ENCODE peak calls at places on chromosomes 5 and 9, in four cellular contexts. One of them, this sample, is unnamed. For H3K4me1 and H3K36me3, the result is how much of the 10 kb centered on the place peaks cover.

GRCh38 chr5:96115467-96115812 is 153.8 kb upstream of the ELL2 start:
- DNase-seq in ascending aorta: no peak
- DNase-seq in sigmoid colon: no peak
- DNase-seq in cardiac muscle cell: no peak
- DNase-seq in this sample: no peak

GRCh38 chr5:23991406-23991805 is 484.0 kb downstream of the PRDM9 start:
- DNase-seq in cardiac muscle cell: no peak
- DNase-seq in sigmoid colon: no peak
- DNase-seq in ascending aorta: no peak
- DNase-seq in this sample: no peak

GRCh38 chr5:149406203-149406978 is 27.3 kb upstream of the IL17B start:
- DNase-seq in sigmoid colon: peak
- DNase-seq in cardiac muscle cell: no peak
- DNase-seq in ascending aorta: peak
- DNase-seq in this sample: no peak

GRCh38 chr9:36925033-36925432 is 109.0 kb downstream of the PAX5 start:
- DNase-seq in cardiac muscle cell: no peak
- DNase-seq in sigmoid colon: peak
- DNase-seq in ascending aorta: no peak
- DNase-seq in this sample: no peak

GRCh38 chr5:72387985-72388384 is 67.8 kb downstream of the PTCD2 start:
- DNase-seq in ascending aorta: no peak
- DNase-seq in sigmoid colon: no peak
- DNase-seq in cardiac muscle cell: no peak
- DNase-seq in this sample: peak

GRCh38 chr5:142115937-142116614 is 7.5 kb downstream of the NDFIP1 start:
- DNase-seq in sigmoid colon: no peak
- DNase-seq in cardiac muscle cell: no peak
- DNase-seq in ascending aorta: no peak
- DNase-seq in this sample: no peak

GRCh38 chr9:7358876-7359275 is 440.7 kb downstream of the DMAC1 start:
- DNase-seq in cardiac muscle cell: peak
- DNase-seq in ascending aorta: no peak
- DNase-seq in sigmoid colon: no peak
- DNase-seq in this sample: no peak

GRCh38 chr5:135738564-135738875 is 95.9 kb upstream of the SLC25A48 start:
- DNase-seq in ascending aorta: no peak
- DNase-seq in sigmoid colon: no peak
- DNase-seq in cardiac muscle cell: no peak
- DNase-seq in this sample: no peak

GRCh38 chr5:106488407-106488806 is 1182.3 kb downstream of the EFNA5 start:
- DNase-seq in ascending aorta: no peak
- DNase-seq in cardiac muscle cell: no peak
- DNase-seq in sigmoid colon: no peak
- DNase-seq in this sample: no peak

GRCh38 chr5:38776494-38776893 is 69.3 kb upstream of the OSMR start:
- DNase-seq in sigmoid colon: no peak
- DNase-seq in ascending aorta: no peak
- DNase-seq in cardiac muscle cell: no peak
- DNase-seq in this sample: no peak

GRCh38 chr9:21110708-21111576 is 30.7 kb downstream of the IFNW1 start:
- DNase-seq in ascending aorta: no peak
- DNase-seq in sigmoid colon: no peak
- DNase-seq in cardiac muscle cell: peak
- DNase-seq in this sample: peak

GRCh38 chr9:91886433-91887031 is 63.5 kb downstream of the ROR2 start:
- DNase-seq in sigmoid colon: no peak
- DNase-seq in cardiac muscle cell: no peak
- DNase-seq in ascending aorta: no peak
- DNase-seq in this sample: no peak

GRCh38 chr9:4486176-4486575 is 4.1 kb upstream of the SLC1A1 start:
- DNase-seq in sigmoid colon: no peak
- DNase-seq in cardiac muscle cell: no peak
- DNase-seq in ascending aorta: no peak
- DNase-seq in this sample: no peak

GRCh38 chr9:21696411-21696865 is 106.0 kb upstream of the MTAP start:
- DNase-seq in ascending aorta: no peak
- DNase-seq in cardiac muscle cell: no peak
- DNase-seq in sigmoid colon: no peak
- DNase-seq in this sample: no peak

GRCh38 chr9:137647096-137647709 is 28.4 kb downstream of the EHMT1 start:
- DNase-seq in ascending aorta: no peak
- DNase-seq in sigmoid colon: no peak
- DNase-seq in cardiac muscle cell: no peak
- DNase-seq in this sample: no peak

GRCh38 chr9:96554326-96554725 is 65.3 kb downstream of the CDC14B start:
- DNase-seq in ascending aorta: no peak
- DNase-seq in sigmoid colon: no peak
- DNase-seq in cardiac muscle cell: no peak
- DNase-seq in this sample: no peak

GRCh38 chr9:89225587-89225986 is 47.0 kb upstream of the SHC3 start:
- DNase-seq in sigmoid colon: no peak
- DNase-seq in ascending aorta: no peak
- DNase-seq in cardiac muscle cell: no peak
- DNase-seq in this sample: no peak

GRCh38 chr5:177232761-177233160 is 70.8 kb downstream of the RAB24 start:
- DNase-seq in cardiac muscle cell: no peak
- DNase-seq in ascending aorta: no peak
- DNase-seq in sigmoid colon: no peak
- DNase-seq in this sample: no peak

GRCh38 chr9:105405514-105406131 is 42.2 kb upstream of the FSD1L start:
- DNase-seq in cardiac muscle cell: no peak
- DNase-seq in sigmoid colon: no peak
- DNase-seq in ascending aorta: no peak
- DNase-seq in this sample: peak

GRCh38 chr5:17216176-17216973 is 1.1 kb upstream of the BASP1 start:
- DNase-seq in ascending aorta: peak
- DNase-seq in sigmoid colon: peak
- DNase-seq in cardiac muscle cell: peak
- DNase-seq in this sample: peak

GRCh38 chr9:84170521-84171141 is 169.9 kb downstream of the SLC28A3 start:
- DNase-seq in cardiac muscle cell: no peak
- DNase-seq in ascending aorta: peak
- DNase-seq in sigmoid colon: peak
- DNase-seq in this sample: peak

GRCh38 chr9:114216081-114216480 is 60.7 kb downstream of the COL27A1 start:
- DNase-seq in cardiac muscle cell: peak
- DNase-seq in ascending aorta: peak
- DNase-seq in sigmoid colon: no peak
- DNase-seq in this sample: peak

GRCh38 chr9:127566351-127567001 is 45.6 kb upstream of the STXBP1 start:
- DNase-seq in sigmoid colon: no peak
- DNase-seq in ascending aorta: no peak
- DNase-seq in cardiac muscle cell: no peak
- DNase-seq in this sample: no peak

GRCh38 chr5:78961743-78962142 is 23.4 kb downstream of the ARSB start:
- DNase-seq in sigmoid colon: no peak
- DNase-seq in ascending aorta: no peak
- DNase-seq in cardiac muscle cell: no peak
- DNase-seq in this sample: no peak

GRCh38 chr5:44884036-44884435 is 75.3 kb downstream of the MRPS30 start:
- DNase-seq in sigmoid colon: no peak
- DNase-seq in cardiac muscle cell: no peak
- DNase-seq in ascending aorta: no peak
- DNase-seq in this sample: no peak

GRCh38 chr5:141363952-141364660 is at the start of gene PCDHGA5:
- DNase-seq in ascending aorta: no peak
- DNase-seq in cardiac muscle cell: no peak
- DNase-seq in sigmoid colon: no peak
- DNase-seq in this sample: no peak

GRCh38 chr5:79829260-79829659 is 139.6 kb downstream of the CMYA5 start:
- DNase-seq in ascending aorta: no peak
- DNase-seq in cardiac muscle cell: peak
- DNase-seq in sigmoid colon: no peak
- DNase-seq in this sample: no peak

GRCh38 chr9:4793412-4794005 is 765 bp downstream of the RCL1 start:
- DNase-seq in cardiac muscle cell: no peak
- DNase-seq in sigmoid colon: no peak
- DNase-seq in ascending aorta: no peak
- DNase-seq in this sample: no peak

GRCh38 chr5:178385472-178385853 is 152.9 kb upstream of the PHYKPL start:
- DNase-seq in cardiac muscle cell: no peak
- DNase-seq in sigmoid colon: peak
- DNase-seq in ascending aorta: peak
- DNase-seq in this sample: no peak

GRCh38 chr5:41841325-41841724 is 28.9 kb downstream of the OXCT1 start:
- DNase-seq in sigmoid colon: no peak
- DNase-seq in cardiac muscle cell: peak
- DNase-seq in ascending aorta: no peak
- DNase-seq in this sample: no peak
- H3K4me3 ChIP-seq in sigmoid colon: no peak
- H3K4me3 ChIP-seq in cardiac muscle cell: no peak
- H3K4me3 ChIP-seq in ascending aorta: no peak
- H3K4me3 ChIP-seq in this sample: no peak

DNA sequence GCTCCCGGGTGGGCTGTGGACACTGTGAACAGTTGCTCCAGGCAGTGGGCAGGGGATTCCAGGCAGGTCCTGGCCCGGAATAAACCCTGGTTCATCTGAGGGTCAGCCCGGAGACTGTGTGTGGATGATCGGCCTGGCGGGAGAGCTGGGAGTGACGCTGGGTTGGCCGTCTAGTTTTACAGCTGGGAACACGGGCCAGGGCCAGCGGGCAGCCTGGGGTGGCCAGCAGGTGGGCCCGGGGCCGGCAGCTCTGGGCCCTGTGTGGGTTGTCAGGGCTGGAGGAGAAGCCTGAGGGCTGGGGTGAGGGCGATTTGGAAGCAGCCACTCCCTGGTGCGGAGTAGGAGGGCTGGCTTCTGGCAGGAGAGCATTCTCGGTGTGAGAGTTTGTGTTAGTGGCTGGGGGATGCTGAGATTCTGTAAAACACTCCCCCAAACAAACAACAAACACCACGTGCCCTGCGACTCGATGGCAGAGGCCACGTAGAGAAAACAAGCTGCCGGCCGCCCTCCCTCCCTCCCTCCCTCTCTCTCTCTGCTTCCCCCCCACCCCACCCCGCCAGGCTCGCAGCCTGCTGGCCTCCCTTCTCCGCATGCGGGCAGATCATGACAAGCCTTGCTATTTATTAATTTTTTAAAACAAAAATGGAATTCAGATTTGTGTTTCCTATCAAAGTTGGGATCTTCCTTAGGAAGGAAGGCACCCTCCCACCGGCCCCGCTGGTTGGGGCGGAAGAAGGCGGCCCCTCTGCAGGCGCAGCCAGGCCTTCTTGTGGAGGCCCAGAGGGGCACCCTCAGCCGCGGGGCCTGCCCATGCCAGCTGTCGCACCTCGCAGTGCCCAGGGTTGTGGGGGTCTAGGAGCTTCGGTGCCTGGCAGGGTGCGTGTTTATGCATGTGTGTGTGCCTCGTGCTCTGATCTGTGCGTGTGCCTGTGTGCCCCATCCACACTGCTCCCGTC is 49.5 kb downstream of the RXRA start:
- DNase-seq in cardiac muscle cell: peak
- DNase-seq in ascending aorta: peak
- DNase-seq in sigmoid colon: peak
- DNase-seq in this sample: peak
- H3K4me1 ChIP-seq in cardiac muscle cell: under half
- H3K4me1 ChIP-seq in ascending aorta: half or more
- H3K4me1 ChIP-seq in sigmoid colon: half or more
- H3K4me1 ChIP-seq in this sample: under half

DNA sequence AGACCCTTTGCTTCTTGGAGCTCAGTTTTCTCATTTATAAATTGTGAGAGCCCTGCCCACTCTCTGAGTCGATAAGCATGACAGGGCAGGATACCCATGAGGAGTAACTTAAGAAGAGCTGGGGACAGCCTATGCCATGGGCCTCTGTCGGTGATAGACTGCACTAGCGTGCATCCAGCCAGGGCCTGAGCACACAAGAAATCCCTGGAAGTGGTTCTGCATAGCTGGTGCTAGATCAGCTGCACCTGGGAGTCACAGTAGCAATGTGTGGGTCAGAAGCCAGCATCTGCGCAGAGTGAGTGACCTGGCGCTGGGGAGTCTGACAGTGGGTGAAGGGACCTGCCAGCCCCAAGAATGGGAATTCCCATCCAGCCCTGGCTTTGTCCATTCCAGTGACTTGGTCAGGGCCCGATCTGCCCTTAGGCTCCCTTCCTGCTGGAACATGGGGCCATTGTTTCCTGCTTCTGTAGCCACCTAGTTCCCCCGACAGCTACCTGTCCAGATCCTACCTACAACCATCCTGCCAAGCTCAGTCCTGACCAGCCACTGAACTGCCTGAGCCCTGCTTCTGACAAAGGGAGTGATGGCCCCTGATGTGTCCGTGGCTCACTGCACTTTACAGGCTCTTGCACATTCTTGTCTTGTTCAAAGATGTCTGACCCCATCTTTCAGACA is 35.9 kb upstream of the NANS start:
- DNase-seq in sigmoid colon: no peak
- DNase-seq in ascending aorta: no peak
- DNase-seq in cardiac muscle cell: no peak
- DNase-seq in this sample: no peak
- H3K36me3 ChIP-seq in sigmoid colon: under half
- H3K36me3 ChIP-seq in ascending aorta: under half
- H3K36me3 ChIP-seq in cardiac muscle cell: under half
- H3K36me3 ChIP-seq in this sample: under half

GRCh38 chr5:7904170-7904569 is 35.2 kb downstream of the MTRR start:
- DNase-seq in sigmoid colon: no peak
- DNase-seq in ascending aorta: no peak
- DNase-seq in cardiac muscle cell: no peak
- DNase-seq in this sample: no peak
- H3K4me3 ChIP-seq in sigmoid colon: no peak
- H3K4me3 ChIP-seq in ascending aorta: no peak
- H3K4me3 ChIP-seq in cardiac muscle cell: no peak
- H3K4me3 ChIP-seq in this sample: no peak

GRCh38 chr9:130124471-130124870 is 47.7 kb upstream of the NCS1 start:
- DNase-seq in cardiac muscle cell: no peak
- DNase-seq in sigmoid colon: no peak
- DNase-seq in ascending aorta: no peak
- DNase-seq in this sample: no peak

GRCh38 chr9:130120832-130121231 is 51.4 kb upstream of the NCS1 start:
- DNase-seq in cardiac muscle cell: no peak
- DNase-seq in ascending aorta: no peak
- DNase-seq in sigmoid colon: no peak
- DNase-seq in this sample: no peak

GRCh38 chr9:130119521-130120206 is 52.5 kb upstream of the NCS1 start:
- DNase-seq in ascending aorta: no peak
- DNase-seq in cardiac muscle cell: no peak
- DNase-seq in sigmoid colon: no peak
- DNase-seq in this sample: peak

GRCh38 chr9:130120207-130120587 is 52.0 kb upstream of the NCS1 start:
- DNase-seq in sigmoid colon: no peak
- DNase-seq in ascending aorta: no peak
- DNase-seq in cardiac muscle cell: no peak
- DNase-seq in this sample: no peak

GRCh38 chr9:130122465-130122864 is 49.7 kb upstream of the NCS1 start:
- DNase-seq in sigmoid colon: no peak
- DNase-seq in cardiac muscle cell: no peak
- DNase-seq in ascending aorta: no peak
- DNase-seq in this sample: peak
- H3K4me1 ChIP-seq in sigmoid colon: under half
- H3K4me1 ChIP-seq in cardiac muscle cell: under half
- H3K4me1 ChIP-seq in ascending aorta: under half
- H3K4me1 ChIP-seq in this sample: under half

GRCh38 chr9:97675655-97676054 is 21.5 kb downstream of the XPA start:
- DNase-seq in ascending aorta: no peak
- DNase-seq in sigmoid colon: no peak
- DNase-seq in cardiac muscle cell: no peak
- DNase-seq in this sample: no peak
- H3K36me3 ChIP-seq in ascending aorta: half or more
- H3K36me3 ChIP-seq in sigmoid colon: half or more
- H3K36me3 ChIP-seq in cardiac muscle cell: half or more
- H3K36me3 ChIP-seq in this sample: half or more

This sample was measured in SJCRH30.